ENCODE peak calls at places on chromosomes 4 and X, in seven cellular contexts. C, S, L, G, B, X and N are unnamed samples.

GRCh38 chr4:20254517-20255250 is 3.0 kb downstream of the SLIT2 start:
- DNase-seq in X (no peak), C (no peak), G (no peak), B (peak), L (no peak), S (no peak), N (peak)

GRCh38 chrX:31269914-31270313 is 198.1 kb upstream of the FTHL17 start:
- DNase-seq in X (no peak), S (no peak), B (no peak), G (no peak), L (no peak), C (no peak), N (no peak)

GRCh38 chr4:152640058-152640921 is 39.5 kb downstream of the TMEM154 start:
- DNase-seq in G (no peak), L (no peak), B (no peak), S (no peak), X (no peak), C (no peak), N (no peak)

GRCh38 chr4:79662651-79663050 is 254.6 kb upstream of the GK2 start:
- DNase-seq in G (no peak), L (no peak), C (no peak), S (no peak), B (no peak), X (no peak), N (no peak)

GRCh38 chr4:122583906-122584305 is 37.0 kb downstream of the IL21 start:
- DNase-seq in C (no peak), G (no peak), B (no peak), L (no peak), S (no peak), X (peak), N (no peak)

GRCh38 chrX:141960573-141960972 is 56.9 kb downstream of the MAGEC1 start:
- DNase-seq in X (no peak), S (no peak), G (no peak), L (no peak), B (no peak), C (no peak), N (no peak)

GRCh38 chr4:8391972-8392371 is 48.6 kb downstream of the ACOX3 start:
- DNase-seq in C (no peak), L (peak), S (no peak), X (no peak), G (peak), B (peak), N (peak)

GRCh38 chr4:3401436-3402171 is 40.2 kb upstream of the HGFAC start:
- DNase-seq in S (no peak), C (no peak), X (no peak), B (no peak), G (no peak), L (peak), N (peak)

GRCh38 chr4:30770049-30770549 is 49.9 kb downstream of the PCDH7 start:
- DNase-seq in C (no peak), S (no peak), L (no peak), B (no peak), G (no peak), X (no peak), N (no peak)

GRCh38 chrX:106302304-106302703 is 134.2 kb downstream of the PWWP3B start:
- DNase-seq in G (no peak), C (no peak), L (no peak), S (peak), X (no peak), B (no peak), N (no peak)

GRCh38 chr4:67106846-67107467 is 438.3 kb downstream of the CENPC start:
- DNase-seq in L (no peak), S (no peak), X (no peak), B (no peak), G (peak), C (no peak), N (no peak)

GRCh38 chr4:5863461-5864113 is 29.3 kb downstream of the CRMP1 start:
- DNase-seq in C (no peak), X (peak), G (no peak), S (peak), L (peak), B (no peak), N (no peak)

GRCh38 chr4:2721586-2721985 is 34.5 kb downstream of the TNIP2 start:
- DNase-seq in G (no peak), X (no peak), B (no peak), L (no peak), S (no peak), C (no peak), N (no peak)

GRCh38 chrX:7074135-7074907 is 73.2 kb upstream of the STS start:
- DNase-seq in L (no peak), C (peak), G (peak), S (no peak), X (no peak), B (no peak), N (no peak)

GRCh38 chr4:8594097-8595038 is 1.8 kb downstream of the CPZ start:
- DNase-seq in B (no peak), L (peak), C (peak), G (peak), X (peak), S (peak), N (peak)

GRCh38 chr4:1981251-1982055 is 27.3 kb downstream of the NELFA start:
- DNase-seq in S (no peak), L (peak), B (no peak), C (peak), G (no peak), X (no peak), N (no peak)

GRCh38 chr4:63218837-63219236 is 1190.4 kb downstream of the TECRL start:
- DNase-seq in L (no peak), S (no peak), C (no peak), X (no peak), G (no peak), B (no peak), N (no peak)

GRCh38 chr4:15402146-15402545 is 25.7 kb upstream of the C1QTNF7 start:
- DNase-seq in C (no peak), B (no peak), L (no peak), G (no peak), X (peak), S (no peak), N (no peak)

GRCh38 chrX:8179653-8180052 is 8.6 kb upstream of the VCX2 start:
- DNase-seq in S (no peak), G (no peak), L (no peak), X (no peak), B (no peak), C (no peak), N (no peak)

GRCh38 chrX:151177141-151178027 is 1.0 kb downstream of the GPR50 start:
- DNase-seq in B (no peak), C (no peak), X (no peak), S (no peak), G (no peak), L (no peak), N (no peak)

GRCh38 chr4:187908731-187909130 is 86.8 kb upstream of the ZFP42 start:
- DNase-seq in B (no peak), S (no peak), X (no peak), C (no peak), L (no peak), G (no peak), N (no peak)

GRCh38 chr4:107757860-107758476 is 37.9 kb upstream of the PAPSS1 start:
- DNase-seq in L (no peak), G (no peak), X (no peak), B (no peak), S (no peak), C (no peak), N (no peak)

GRCh38 chr4:148831945-148832344 is 389.7 kb upstream of the NR3C2 start:
- DNase-seq in B (no peak), G (no peak), C (no peak), S (no peak), L (no peak), X (peak), N (no peak)

GRCh38 chr4:120963449-120963848 is 40.9 kb upstream of the PRDM5 start:
- DNase-seq in B (no peak), G (no peak), L (no peak), X (no peak), C (no peak), S (no peak), N (no peak)

GRCh38 chrX:53481816-53482485 is 47.8 kb upstream of the HSD17B10 start:
- DNase-seq in C (peak), X (no peak), B (no peak), G (peak), S (peak), L (peak), N (peak)

GRCh38 chr4:30854566-30854965 is 134.4 kb downstream of the PCDH7 start:
- DNase-seq in G (no peak), S (no peak), B (no peak), C (no peak), X (no peak), L (no peak), N (no peak)

GRCh38 chrX:68826113-68826980 is 2.5 kb upstream of the EFNB1 start:
- DNase-seq in L (no peak), S (no peak), X (no peak), G (no peak), C (no peak), B (no peak), N (no peak)

GRCh38 chr4:110865611-110866254 is 242.9 kb upstream of the PITX2 start:
- DNase-seq in C (no peak), S (no peak), B (no peak), L (no peak), X (peak), G (no peak), N (no peak)

GRCh38 chr4:3402409-3403103 is 39.2 kb upstream of the HGFAC start:
- DNase-seq in X (peak), L (no peak), S (no peak), G (no peak), C (no peak), B (peak), N (peak)

GRCh38 chrX:46208225-46208854 is 336.9 kb downstream of the ZNF674 start:
- DNase-seq in S (peak), L (peak), B (no peak), C (no peak), G (no peak), X (no peak), N (no peak)

GRCh38 chrX:56785442-56785841 is 56.4 kb downstream of the NBDY start:
- DNase-seq in S (no peak), B (no peak), G (no peak), C (peak), L (no peak), X (no peak), N (no peak)

GRCh38 chr4:109560687-109561452 is 824 bp downstream of the MCUB start:
- DNase-seq in C (no peak), B (peak), L (peak), G (peak), X (peak), S (peak), N (peak)

GRCh38 chrX:154457491-154458115 is 478 bp upstream of the PLXNA3 start:
- DNase-seq in C (peak), G (no peak), L (peak), X (no peak), B (no peak), S (peak), N (peak)

GRCh38 chr4:39514888-39515401 is 12.3 kb downstream of the UGDH start:
- DNase-seq in X (no peak), S (peak), C (peak), L (no peak), G (no peak), B (no peak), N (no peak)

GRCh38 chr4:80362578-80363181 is 27.1 kb downstream of the CFAP299 start:
- DNase-seq in L (peak), C (no peak), S (peak), B (no peak), X (no peak), G (no peak), N (no peak)

GRCh38 chrX:136600059-136600458 is 47.9 kb upstream of the CD40LG start:
- DNase-seq in G (no peak), C (no peak), X (no peak), B (no peak), L (no peak), S (no peak), N (no peak)

GRCh38 chr4:38785901-38786402 is 3.2 kb upstream of the TLR10 start:
- DNase-seq in L (no peak), G (no peak), C (no peak), S (no peak), B (no peak), X (no peak), N (no peak)

GRCh38 chrX:41970419-41970818 is 47.1 kb upstream of the CASK start:
- DNase-seq in B (no peak), S (no peak), C (no peak), L (no peak), X (no peak), G (no peak), N (no peak)

DNA sequence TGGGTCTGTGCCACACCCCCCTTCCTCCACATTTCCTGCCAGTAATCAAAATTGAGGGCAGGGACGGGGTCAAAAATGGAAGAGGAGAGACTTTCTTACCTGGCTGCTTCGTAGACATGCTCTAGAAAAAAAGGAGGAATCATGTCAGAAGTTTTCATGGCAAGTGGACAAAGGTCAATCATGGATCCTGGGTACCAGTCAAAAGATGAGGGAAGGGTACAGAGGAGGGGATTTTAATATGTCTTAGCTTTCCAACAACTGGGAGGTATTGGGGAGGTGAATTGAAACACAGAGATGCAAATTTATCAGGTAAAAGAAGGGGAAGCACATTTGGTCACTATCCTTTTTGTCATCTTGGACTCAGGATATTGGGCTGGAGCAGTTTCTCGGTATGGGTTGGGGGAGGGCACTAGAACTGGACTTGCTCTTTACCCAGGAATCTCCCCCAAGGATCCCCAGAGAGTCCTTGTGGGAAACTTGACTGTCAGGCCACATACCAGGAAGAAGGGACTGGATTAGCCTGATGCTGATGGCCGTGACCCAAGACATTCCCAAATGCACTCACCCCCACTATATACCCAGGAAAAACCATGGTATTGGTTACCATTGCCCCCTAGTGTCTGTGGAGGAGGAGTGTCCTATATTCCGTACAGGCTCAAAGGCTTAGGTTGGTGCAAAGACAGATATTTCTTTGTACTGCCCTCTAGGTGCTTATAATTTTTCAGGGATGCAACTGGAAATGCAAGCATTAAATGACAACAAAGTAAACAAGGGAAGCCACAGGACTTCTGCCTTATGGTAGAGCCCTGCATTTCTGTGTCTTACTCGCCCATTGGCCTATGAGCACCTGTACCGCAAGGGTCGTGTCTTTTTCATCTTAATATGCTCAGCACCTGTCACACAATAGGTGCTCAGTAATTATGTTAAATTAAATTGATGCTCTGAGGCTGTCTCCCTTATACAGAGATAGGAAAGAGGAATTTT is 16.8 kb downstream of the VSIG4 start:
- DNase-seq in X (no peak), G (no peak), B (no peak), L (no peak), S (no peak), C (no peak), N (no peak)
- TF ChIP-seq CTCF in X (no peak), G (no peak), B (no peak), L (peak), S (no peak), C (no peak), N (no peak)

DNA sequence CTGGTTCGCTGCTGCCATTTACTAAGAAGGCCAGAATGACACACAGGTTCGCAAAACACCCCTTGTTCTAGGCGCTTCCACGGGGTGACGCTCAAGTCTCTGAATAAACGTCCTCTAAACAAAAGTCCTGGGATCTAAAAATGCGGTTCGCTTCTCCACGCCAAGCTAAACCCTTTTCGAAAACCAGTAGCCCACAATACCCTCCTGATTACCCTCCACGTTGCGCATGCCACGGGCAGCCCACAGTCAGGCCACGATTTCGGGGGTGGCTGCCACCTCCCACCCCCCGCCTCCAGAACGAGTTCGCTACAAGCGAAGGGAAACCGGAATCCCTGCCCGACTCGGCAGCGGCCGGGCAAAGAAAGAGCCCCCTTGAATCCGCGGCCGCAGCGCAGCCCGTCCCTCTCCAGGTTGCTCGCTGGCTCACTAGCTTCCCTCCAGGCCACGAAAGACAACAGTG is 423 bp downstream of the RPL39 start:
- DNase-seq in C (no peak), S (peak), B (no peak), G (peak), X (no peak), L (peak), N (peak)
- TF ChIP-seq CTCF in C (no peak), S (no peak), B (no peak), G (no peak), X (peak), L (no peak), N (peak)

DNA sequence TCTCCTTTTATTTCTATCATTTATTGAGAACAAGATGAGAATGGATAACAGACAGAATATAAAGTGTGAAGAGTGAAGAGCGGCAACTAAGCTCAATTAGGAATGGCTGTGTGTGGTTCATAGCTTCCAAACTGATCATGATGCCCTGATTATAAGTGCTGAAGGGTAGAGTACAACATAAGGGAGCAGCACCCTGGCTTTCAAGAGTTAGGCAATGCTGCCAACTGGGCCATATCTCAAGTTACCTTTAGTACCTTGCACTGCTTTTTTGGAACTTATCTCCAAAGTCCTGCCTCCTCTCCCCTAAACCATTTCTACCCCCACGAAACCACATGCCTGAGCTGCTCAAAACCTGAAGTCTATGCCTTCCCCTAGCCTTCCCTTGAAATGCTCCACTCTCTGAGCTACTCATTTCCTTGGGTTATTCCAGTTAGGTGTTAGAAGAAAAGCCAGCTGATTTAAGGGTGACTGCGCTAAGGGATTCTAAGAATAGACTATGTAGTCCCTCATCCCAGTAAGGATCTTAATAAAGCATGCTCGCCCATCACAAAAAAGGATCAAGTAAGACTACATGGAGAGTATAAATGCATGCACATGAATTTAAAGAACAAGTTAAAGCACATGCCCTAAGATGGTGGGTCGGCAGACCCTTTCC is 29.6 kb downstream of the MED14 start:
- DNase-seq in G (no peak), X (no peak), C (no peak), B (no peak), L (no peak), S (no peak), N (no peak)
- TF ChIP-seq CTCF in G (no peak), X (no peak), C (no peak), B (no peak), L (no peak), S (no peak), N (no peak)

DNA sequence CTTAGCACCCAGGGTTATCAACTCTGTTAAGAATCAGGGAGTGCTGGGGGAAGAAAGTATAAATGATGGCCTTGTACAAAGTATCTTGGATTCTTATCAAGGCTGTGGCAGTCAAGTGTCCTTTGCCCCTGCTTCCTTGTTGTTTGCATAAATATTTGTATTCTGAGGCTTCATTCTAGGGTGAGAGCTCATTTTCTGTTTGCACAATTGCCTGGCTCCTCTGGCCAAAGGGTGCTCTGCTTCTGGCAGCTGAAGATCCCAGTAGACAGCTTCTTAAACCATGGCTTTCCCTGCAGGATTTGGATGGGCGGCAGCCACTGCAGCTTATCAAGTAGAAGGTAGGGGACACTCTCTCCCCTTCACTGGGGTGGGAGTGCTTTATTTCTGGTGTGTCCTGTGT is at the start of gene GBA3:
- DNase-seq in G (no peak), L (no peak), X (no peak), C (no peak), B (no peak), S (no peak), N (no peak)
- TF ChIP-seq CTCF in G (no peak), L (no peak), X (no peak), C (no peak), B (no peak), S (no peak), N (no peak)

GRCh38 chr4:55736605-55737183 is 82.9 kb upstream of the EXOC1L start:
- DNase-seq in G (no peak), C (no peak), S (no peak), B (no peak), L (no peak), X (no peak), N (no peak)
- TF ChIP-seq CTCF in G (no peak), C (no peak), S (peak), B (peak), L (peak), X (no peak), N (peak)